ENCODE peak calls at places on chromosome 15, in five cellular contexts. One of them, this sample, is unnamed.

GRCh38 chr15:33211409-33211808 is 16.9 kb upstream of the FMN1 start:
- DNase-seq in GM23248: peak
- DNase-seq in GM23338: no peak
- DNase-seq in HCT116: no peak
- DNase-seq in SK-N-SH: peak
- DNase-seq in this sample: no peak

GRCh38 chr15:38073278-38073930 is 139.0 kb downstream of the TMCO5A start:
- DNase-seq in HCT116: peak
- DNase-seq in GM23338: peak
- DNase-seq in GM23248: peak
- DNase-seq in SK-N-SH: no peak
- DNase-seq in this sample: peak

GRCh38 chr15:31016446-31016915 is 25.1 kb upstream of the MTMR10 start:
- DNase-seq in GM23248: peak
- DNase-seq in GM23338: no peak
- DNase-seq in HCT116: no peak
- DNase-seq in SK-N-SH: no peak
- DNase-seq in this sample: no peak

GRCh38 chr15:66019826-66020398 is 150.6 kb downstream of the RAB11A start:
- DNase-seq in GM23248: no peak
- DNase-seq in SK-N-SH: no peak
- DNase-seq in HCT116: no peak
- DNase-seq in GM23338: no peak
- DNase-seq in this sample: no peak

GRCh38 chr15:74364936-74365618 is 2.4 kb downstream of the CYP11A1 start:
- DNase-seq in GM23338: peak
- DNase-seq in GM23248: no peak
- DNase-seq in HCT116: no peak
- DNase-seq in SK-N-SH: no peak
- DNase-seq in this sample: no peak

GRCh38 chr15:69758291-69758771 is 305.7 kb downstream of the RPLP1 start:
- DNase-seq in GM23248: peak
- DNase-seq in GM23338: no peak
- DNase-seq in SK-N-SH: no peak
- DNase-seq in HCT116: no peak
- DNase-seq in this sample: no peak

GRCh38 chr15:69414702-69415161 is 583 bp downstream of the KIF23 start:
- DNase-seq in SK-N-SH: no peak
- DNase-seq in GM23248: peak
- DNase-seq in GM23338: peak
- DNase-seq in HCT116: peak
- DNase-seq in this sample: peak

GRCh38 chr15:55202206-55202605 is 5.5 kb upstream of the RSL24D1 start:
- DNase-seq in GM23338: no peak
- DNase-seq in GM23248: no peak
- DNase-seq in HCT116: no peak
- DNase-seq in SK-N-SH: no peak
- DNase-seq in this sample: no peak

GRCh38 chr15:68781766-68782588 is 38.7 kb downstream of the ANP32A start:
- DNase-seq in SK-N-SH: no peak
- DNase-seq in GM23338: no peak
- DNase-seq in HCT116: no peak
- DNase-seq in GM23248: no peak
- DNase-seq in this sample: no peak

GRCh38 chr15:60520041-60520824 is 41.3 kb upstream of the ICE2 start:
- DNase-seq in SK-N-SH: no peak
- DNase-seq in GM23338: peak
- DNase-seq in GM23248: peak
- DNase-seq in HCT116: peak
- DNase-seq in this sample: no peak

GRCh38 chr15:49832421-49832980 is 211.7 kb downstream of the DTWD1 start:
- DNase-seq in GM23338: peak
- DNase-seq in HCT116: no peak
- DNase-seq in SK-N-SH: peak
- DNase-seq in GM23248: peak
- DNase-seq in this sample: peak

GRCh38 chr15:68330911-68331310 is 53.4 kb downstream of the FEM1B start:
- DNase-seq in HCT116: no peak
- DNase-seq in SK-N-SH: no peak
- DNase-seq in GM23338: no peak
- DNase-seq in GM23248: no peak
- DNase-seq in this sample: no peak

GRCh38 chr15:47972738-47973137 is 148.1 kb upstream of the SLC24A5 start:
- DNase-seq in HCT116: no peak
- DNase-seq in SK-N-SH: no peak
- DNase-seq in GM23338: peak
- DNase-seq in GM23248: no peak
- DNase-seq in this sample: no peak

GRCh38 chr15:96356494-96357455 is 26.3 kb downstream of the NR2F2 start:
- DNase-seq in HCT116: peak
- DNase-seq in GM23338: peak
- DNase-seq in SK-N-SH: peak
- DNase-seq in GM23248: peak
- DNase-seq in this sample: no peak

GRCh38 chr15:48515497-48515896 is 130.0 kb downstream of the FBN1 start:
- DNase-seq in SK-N-SH: no peak
- DNase-seq in GM23338: no peak
- DNase-seq in GM23248: no peak
- DNase-seq in HCT116: no peak
- DNase-seq in this sample: no peak

GRCh38 chr15:101037090-101037830 is 118.1 kb downstream of the LRRK1 start:
- DNase-seq in GM23248: no peak
- DNase-seq in GM23338: no peak
- DNase-seq in HCT116: no peak
- DNase-seq in SK-N-SH: no peak
- DNase-seq in this sample: no peak

GRCh38 chr15:63015618-63016017 is 26.9 kb upstream of the TPM1 start:
- DNase-seq in GM23248: peak
- DNase-seq in GM23338: no peak
- DNase-seq in SK-N-SH: no peak
- DNase-seq in HCT116: no peak
- DNase-seq in this sample: no peak

GRCh38 chr15:42140383-42141070 is 15.9 kb downstream of the PLA2G4F start:
- DNase-seq in GM23248: no peak
- DNase-seq in SK-N-SH: no peak
- DNase-seq in GM23338: no peak
- DNase-seq in HCT116: no peak
- DNase-seq in this sample: no peak

GRCh38 chr15:35108453-35108852 is 23.4 kb upstream of the NANOGP8 start:
- DNase-seq in HCT116: no peak
- DNase-seq in GM23248: no peak
- DNase-seq in GM23338: no peak
- DNase-seq in SK-N-SH: no peak
- DNase-seq in this sample: no peak

DNA sequence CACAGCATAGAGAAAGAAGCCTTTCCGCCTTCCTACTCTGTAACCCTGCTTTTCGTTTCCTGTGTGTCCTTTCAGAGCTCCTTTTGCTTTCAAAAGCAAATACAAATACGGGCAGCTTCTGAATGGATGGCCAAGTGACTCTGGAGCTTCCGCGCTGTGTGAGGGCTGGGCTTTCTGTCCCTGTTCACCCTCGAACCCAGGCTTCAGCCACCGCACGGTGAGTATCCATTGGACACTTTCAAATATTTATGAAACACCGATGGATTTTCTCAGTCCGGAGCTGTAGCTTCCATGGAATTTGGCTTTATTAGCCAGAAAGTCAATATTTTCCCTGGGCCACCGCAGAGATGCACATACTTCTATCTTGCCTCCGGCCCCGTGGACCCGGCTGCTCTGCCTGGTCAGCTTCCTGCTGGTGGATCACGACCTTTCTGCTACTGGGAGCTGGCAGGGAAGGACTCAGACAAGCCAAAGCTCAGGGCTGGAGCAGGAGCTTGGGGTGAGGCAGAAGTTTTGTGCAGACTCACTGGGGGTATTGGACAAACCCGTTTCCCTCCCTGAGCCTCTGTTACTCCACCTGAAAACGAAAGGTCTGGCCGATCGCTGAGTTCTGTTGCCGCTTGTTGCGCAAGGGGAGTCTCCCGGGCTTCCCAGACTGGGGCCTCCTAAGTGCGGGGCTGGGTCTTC is 63.6 kb downstream of the LINGO1 start:
- DNase-seq in GM23338: peak
- DNase-seq in GM23248: no peak
- DNase-seq in HCT116: no peak
- DNase-seq in SK-N-SH: no peak
- DNase-seq in this sample: no peak
- H3K4me2 ChIP-seq in GM23338: peak
- H3K4me2 ChIP-seq in GM23248: no peak
- H3K4me2 ChIP-seq in HCT116: no peak
- H3K4me2 ChIP-seq in SK-N-SH: no peak
- H3K4me2 ChIP-seq in this sample: no peak

GRCh38 chr15:50880651-50881114 is 27.8 kb upstream of the AP4E1 start:
- DNase-seq in SK-N-SH: no peak
- DNase-seq in GM23338: no peak
- DNase-seq in HCT116: no peak
- DNase-seq in GM23248: peak
- DNase-seq in this sample: peak

GRCh38 chr15:50880221-50880620 is 28.3 kb upstream of the AP4E1 start:
- DNase-seq in SK-N-SH: no peak
- DNase-seq in GM23338: no peak
- DNase-seq in HCT116: no peak
- DNase-seq in GM23248: peak
- DNase-seq in this sample: no peak

GRCh38 chr15:50879016-50879415 is 29.5 kb upstream of the AP4E1 start:
- DNase-seq in GM23248: no peak
- DNase-seq in GM23338: no peak
- DNase-seq in HCT116: no peak
- DNase-seq in SK-N-SH: no peak
- DNase-seq in this sample: peak

GRCh38 chr15:50883903-50884302 is 24.6 kb upstream of the AP4E1 start:
- DNase-seq in HCT116: no peak
- DNase-seq in SK-N-SH: no peak
- DNase-seq in GM23248: peak
- DNase-seq in GM23338: no peak
- DNase-seq in this sample: peak

GRCh38 chr15:50881121-50882048 is 27.1 kb upstream of the AP4E1 start:
- DNase-seq in GM23338: no peak
- DNase-seq in SK-N-SH: no peak
- DNase-seq in HCT116: no peak
- DNase-seq in GM23248: peak
- DNase-seq in this sample: peak
- TF ChIP-seq EZH2phosphoT487 in GM23338: no peak
- TF ChIP-seq EZH2phosphoT487 in SK-N-SH: no peak
- TF ChIP-seq EZH2phosphoT487 in HCT116: no peak
- TF ChIP-seq EZH2phosphoT487 in GM23248: no peak
- TF ChIP-seq EZH2phosphoT487 in this sample: no peak

GRCh38 chr15:71603379-71603778 is 207.0 kb upstream of the NR2E3 start:
- DNase-seq in HCT116: no peak
- DNase-seq in GM23248: no peak
- DNase-seq in SK-N-SH: no peak
- DNase-seq in GM23338: no peak
- DNase-seq in this sample: no peak
- H3K4me2 ChIP-seq in HCT116: no peak
- H3K4me2 ChIP-seq in GM23248: no peak
- H3K4me2 ChIP-seq in SK-N-SH: no peak
- H3K4me2 ChIP-seq in GM23338: no peak
- H3K4me2 ChIP-seq in this sample: no peak

GRCh38 chr15:40460404-40460803 is 10.4 kb upstream of the CHST14 start:
- DNase-seq in SK-N-SH: no peak
- DNase-seq in HCT116: no peak
- DNase-seq in GM23338: no peak
- DNase-seq in GM23248: no peak
- DNase-seq in this sample: no peak
- TF ChIP-seq EZH2phosphoT487 in SK-N-SH: no peak
- TF ChIP-seq EZH2phosphoT487 in HCT116: no peak
- TF ChIP-seq EZH2phosphoT487 in GM23338: no peak
- TF ChIP-seq EZH2phosphoT487 in GM23248: no peak
- TF ChIP-seq EZH2phosphoT487 in this sample: no peak

GRCh38 chr15:85031086-85031943 is 49.7 kb downstream of the PDE8A start:
- DNase-seq in SK-N-SH: no peak
- DNase-seq in GM23248: no peak
- DNase-seq in HCT116: no peak
- DNase-seq in GM23338: no peak
- DNase-seq in this sample: no peak
- H3K4me2 ChIP-seq in SK-N-SH: no peak
- H3K4me2 ChIP-seq in GM23248: peak
- H3K4me2 ChIP-seq in HCT116: no peak
- H3K4me2 ChIP-seq in GM23338: peak
- H3K4me2 ChIP-seq in this sample: no peak

DNA sequence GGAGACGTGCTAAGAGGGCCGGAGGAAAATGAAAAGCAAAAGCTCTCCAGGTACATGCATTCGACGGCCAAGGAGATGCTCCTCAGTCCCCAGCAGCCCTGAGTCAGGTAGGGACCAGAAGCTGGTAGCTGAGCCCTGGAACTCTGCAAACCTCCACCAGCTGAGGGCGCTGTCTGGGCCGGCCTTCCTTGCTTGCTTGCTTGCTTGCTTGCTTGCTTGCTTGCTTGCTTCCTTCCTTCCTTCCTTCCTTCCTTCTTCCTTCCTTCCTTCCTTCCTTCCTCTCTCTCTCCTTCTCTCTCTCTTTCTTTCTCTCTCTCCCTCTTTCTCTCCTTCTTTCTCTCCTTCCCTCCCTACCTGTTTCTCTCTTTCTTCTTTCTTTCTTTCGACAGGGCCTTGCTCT is 94.6 kb upstream of the RASGRF1 start:
- DNase-seq in HCT116: peak
- DNase-seq in SK-N-SH: peak
- DNase-seq in GM23338: peak
- DNase-seq in GM23248: peak
- DNase-seq in this sample: peak
- TF ChIP-seq EZH2phosphoT487 in HCT116: no peak
- TF ChIP-seq EZH2phosphoT487 in SK-N-SH: no peak
- TF ChIP-seq EZH2phosphoT487 in GM23338: no peak
- TF ChIP-seq EZH2phosphoT487 in GM23248: no peak
- TF ChIP-seq EZH2phosphoT487 in this sample: no peak

GRCh38 chr15:81981888-81982287 is 63.9 kb downstream of the MEX3B start:
- DNase-seq in SK-N-SH: no peak
- DNase-seq in GM23248: no peak
- DNase-seq in GM23338: no peak
- DNase-seq in HCT116: no peak
- DNase-seq in this sample: no peak
- H3K4me2 ChIP-seq in SK-N-SH: no peak
- H3K4me2 ChIP-seq in GM23248: no peak
- H3K4me2 ChIP-seq in GM23338: no peak
- H3K4me2 ChIP-seq in HCT116: no peak
- H3K4me2 ChIP-seq in this sample: no peak